ENCODE peak calls at places on chromosome 1, in four cellular contexts. One of them, this sample, is unnamed.

GRCh38 chr1:229557913-229558414 is 543 bp downstream of the ABCB10 start:
- DNase-seq in kidney: peak; percentile 86
- DNase-seq in neural progenitor cell: peak; percentile 63
- DNase-seq in PC-3: peak; percentile 43
- DNase-seq in this sample: peak; percentile 41

GRCh38 chr1:146010126-146010738 is 11.3 kb downstream of the HJV start:
- DNase-seq in kidney: no peak
- DNase-seq in neural progenitor cell: no peak
- DNase-seq in PC-3: no peak
- DNase-seq in this sample: no peak

GRCh38 chr1:88519156-88519555 is 164.9 kb upstream of the PKN2 start:
- DNase-seq in kidney: no peak
- DNase-seq in neural progenitor cell: peak; percentile 4
- DNase-seq in PC-3: peak; percentile 7
- DNase-seq in this sample: no peak

GRCh38 chr1:225462714-225463574 is 35.1 kb upstream of the LBR start:
- DNase-seq in kidney: peak; percentile 46
- DNase-seq in neural progenitor cell: peak; percentile 41
- DNase-seq in PC-3: peak; percentile 72
- DNase-seq in this sample: peak; percentile 70

GRCh38 chr1:54798206-54798605 is 2.9 kb downstream of the TTC22 start:
- DNase-seq in kidney: no peak
- DNase-seq in neural progenitor cell: no peak
- DNase-seq in PC-3: no peak
- DNase-seq in this sample: peak; percentile 69

GRCh38 chr1:115976062-115976899 is at the start of gene SLC22A15:
- DNase-seq in kidney: peak; percentile 88
- DNase-seq in neural progenitor cell: peak; percentile 77
- DNase-seq in PC-3: peak; percentile 64
- DNase-seq in this sample: peak; percentile 62

GRCh38 chr1:245060684-245061374 is 94.0 kb upstream of the KIF26B start:
- DNase-seq in kidney: no peak
- DNase-seq in neural progenitor cell: no peak
- DNase-seq in PC-3: no peak
- DNase-seq in this sample: peak; percentile 78

GRCh38 chr1:27575861-27576331 is 28.0 kb downstream of the AHDC1 start:
- DNase-seq in kidney: peak; percentile 90
- DNase-seq in neural progenitor cell: peak; percentile 83
- DNase-seq in PC-3: peak; percentile 51
- DNase-seq in this sample: peak; percentile 64

GRCh38 chr1:238953448-238953847 is 432.9 kb upstream of the CHRM3 start:
- DNase-seq in kidney: no peak
- DNase-seq in neural progenitor cell: no peak
- DNase-seq in PC-3: peak; percentile 32
- DNase-seq in this sample: no peak
- TF ChIP-seq CTCF in kidney: no peak
- TF ChIP-seq CTCF in neural progenitor cell: peak; percentile 31
- TF ChIP-seq CTCF in PC-3: peak; percentile 52
- TF ChIP-seq CTCF in this sample: no peak

GRCh38 chr1:153261793-153262371 is 2.4 kb downstream of the LORICRIN start:
- DNase-seq in kidney: no peak
- DNase-seq in neural progenitor cell: no peak
- DNase-seq in PC-3: no peak
- DNase-seq in this sample: no peak
- H3K9ac ChIP-seq in kidney: no peak overlapping the region
- H3K9ac ChIP-seq in neural progenitor cell: no peak overlapping the region
- H3K9ac ChIP-seq in PC-3: no peak overlapping the region
- H3K9ac ChIP-seq in this sample: no peak overlapping the region

DNA sequence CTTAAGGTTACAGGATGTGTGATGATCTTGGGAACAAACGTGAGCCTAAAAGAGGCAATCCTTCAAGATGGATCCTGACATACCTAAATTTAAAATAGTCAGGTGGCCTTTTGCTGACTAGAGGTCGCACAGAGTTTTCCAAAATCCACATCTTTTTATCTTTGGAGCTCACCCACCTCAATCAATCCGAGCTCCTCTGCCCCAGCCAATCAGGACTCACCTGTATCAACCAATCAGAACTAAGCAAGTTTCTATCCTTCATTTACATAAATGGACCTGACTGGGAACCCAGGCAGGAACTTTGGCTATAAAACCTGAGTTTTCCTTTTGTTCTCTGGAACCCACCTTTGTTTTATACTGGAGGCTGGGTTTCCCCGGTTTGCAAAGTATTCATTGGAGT is 16.2 kb downstream of the DNAJC11 start:
- DNase-seq in kidney: no peak
- DNase-seq in neural progenitor cell: no peak
- DNase-seq in PC-3: no peak
- DNase-seq in this sample: no peak
- TF ChIP-seq CTCF in kidney: no peak
- TF ChIP-seq CTCF in neural progenitor cell: no peak
- TF ChIP-seq CTCF in PC-3: no peak
- TF ChIP-seq CTCF in this sample: no peak

GRCh38 chr1:41507836-41508235 is 23.4 kb upstream of the EDN2 start:
- DNase-seq in kidney: no peak
- DNase-seq in neural progenitor cell: no peak
- DNase-seq in PC-3: no peak
- DNase-seq in this sample: no peak
- H3K9ac ChIP-seq in kidney: no peak overlapping the region
- H3K9ac ChIP-seq in neural progenitor cell: no peak overlapping the region
- H3K9ac ChIP-seq in PC-3: no peak overlapping the region
- H3K9ac ChIP-seq in this sample: no peak overlapping the region

This sample was measured in colonic mucosa.